ENCODE peak calls at places on chromosomes 3 and 15, in ten cellular contexts. O is cardiac septum; N is activated CD4-positive, alpha-beta T cell treated with anti-CD3 and anti-CD28 coated beads for 24 hours; B is neural crest cell; J is brain microvascular endothelial cell; D is epithelial cell of esophagus; I is anterior cingulate cortex; F is HT-29; G is pons; T is stimulated activated CD4-positive, alpha-beta T cell treated with anti-CD3 and anti-CD28 coated beads, TNF-alpha, amount 100 ng/mL, for 24 hours. U is an unnamed sample.
A peak's percentile ranks its signal among the peaks of the same experiment; 100 is the strongest.

GRCh38 chr3:72401005-72401404 is 447.2 kb downstream of the SHQ1 start:
- DNase-seq in O (no peak), N (no peak), B (no peak), J (peak; percentile 5), D (no peak), I (no peak), F (no peak), G (no peak), T (no peak), U (no peak)

GRCh38 chr3:104388624-104389023 is 978.1 kb upstream of the ALCAM start:
- DNase-seq in O (no peak), N (no peak), B (no peak), J (peak; percentile 58), D (peak; percentile 60), I (no peak), F (no peak), G (no peak), T (no peak), U (no peak)

GRCh38 chr3:109023656-109024254 is 70.1 kb upstream of the GUCA1C start:
- DNase-seq in O (no peak), N (peak; percentile 12), B (peak; percentile 44), J (peak; percentile 39), D (peak; percentile 62), I (no peak), F (peak; percentile 77), G (peak; percentile 67), T (peak; percentile 15), U (no peak)

GRCh38 chr3:15284121-15284889 is 48.1 kb downstream of the SH3BP5 start:
- DNase-seq in O (peak; percentile 76), N (no peak), B (no peak), J (no peak), D (peak; percentile 33), I (no peak), F (no peak), G (peak; percentile 58), T (no peak), U (peak; percentile 14)

GRCh38 chr15:62391565-62392262 is 226.6 kb upstream of the C2CD4B start:
- DNase-seq in O (peak; percentile 77), N (peak; percentile 27), B (peak; percentile 38), J (no peak), D (peak; percentile 56), I (peak; percentile 48), F (peak; percentile 14), G (peak; percentile 24), T (peak; percentile 22), U (no peak)

GRCh38 chr15:72236381-72237285 is 5.6 kb upstream of the PKM start:
- DNase-seq in O (no peak), N (no peak), B (no peak), J (no peak), D (no peak), I (no peak), F (no peak), G (peak; percentile 17), T (no peak), U (no peak)

GRCh38 chr3:139227827-139228226 is 116.0 kb upstream of the MRPS22 start:
- DNase-seq in O (no peak), N (no peak), B (no peak), J (no peak), D (no peak), I (no peak), F (no peak), G (no peak), T (no peak), U (no peak)

GRCh38 chr3:188246905-188247304 is 92.9 kb downstream of the LPP start:
- DNase-seq in O (no peak), N (no peak), B (no peak), J (no peak), D (no peak), I (no peak), F (no peak), G (no peak), T (no peak), U (no peak)

GRCh38 chr3:61796088-61796680 is 234.8 kb downstream of the PTPRG start:
- DNase-seq in O (no peak), N (no peak), B (no peak), J (no peak), D (no peak), I (no peak), F (no peak), G (no peak), T (no peak), U (no peak)

GRCh38 chr3:74426571-74426970 is 187.9 kb downstream of the CNTN3 start:
- DNase-seq in O (no peak), N (no peak), B (no peak), J (peak; percentile 9), D (peak; percentile 22), I (no peak), F (no peak), G (no peak), T (no peak), U (no peak)

GRCh38 chr15:90101130-90101968 is 919 bp downstream of the IDH2 start:
- DNase-seq in O (peak; percentile 88), N (no peak), B (peak; percentile 39), J (no peak), D (no peak), I (peak; percentile 80), F (peak; percentile 29), G (peak; percentile 75), T (peak; percentile 33), U (no peak)

GRCh38 chr15:40764766-40765136 is 883 bp downstream of the GCHFR start:
- DNase-seq in O (no peak), N (no peak), B (no peak), J (no peak), D (no peak), I (no peak), F (no peak), G (no peak), T (no peak), U (no peak)

GRCh38 chr3:194206375-194206774 is 70.4 kb downstream of the HES1 start:
- DNase-seq in O (no peak), N (no peak), B (no peak), J (no peak), D (peak; percentile 32), I (no peak), F (no peak), G (no peak), T (no peak), U (peak; percentile 69)

GRCh38 chr3:128344046-128344368 is 122.7 kb downstream of the DNAJB8 start:
- DNase-seq in O (no peak), N (no peak), B (no peak), J (no peak), D (no peak), I (no peak), F (no peak), G (no peak), T (no peak), U (no peak)

GRCh38 chr15:75597667-75598341 is 18.7 kb upstream of the PTPN9 start:
- DNase-seq in O (no peak), N (no peak), B (no peak), J (no peak), D (no peak), I (no peak), F (peak; percentile 24), G (no peak), T (no peak), U (no peak)